ENCODE peak calls at places on chromosomes 5 and 9, in four cellular contexts. One of them, this sample, is unnamed.

GRCh38 chr9:8879284-8879683 is 1079.7 kb upstream of the DMAC1 start:
- DNase-seq in IMR-90: no peak
- DNase-seq in SK-N-SH: no peak
- DNase-seq in K562: no peak
- DNase-seq in this sample: no peak

GRCh38 chr5:141100243-141100805 is at the start of gene PCDHB3:
- DNase-seq in K562: peak
- DNase-seq in SK-N-SH: peak
- DNase-seq in IMR-90: peak
- DNase-seq in this sample: peak

GRCh38 chr9:105355810-105356209 is 92.0 kb upstream of the FSD1L start:
- DNase-seq in SK-N-SH: no peak
- DNase-seq in IMR-90: peak
- DNase-seq in K562: peak
- DNase-seq in this sample: peak

GRCh38 chr9:96554326-96554725 is 65.3 kb downstream of the CDC14B start:
- DNase-seq in IMR-90: peak
- DNase-seq in SK-N-SH: no peak
- DNase-seq in K562: no peak
- DNase-seq in this sample: no peak

GRCh38 chr5:58969253-58969652 is 386.4 kb downstream of the RAB3C start:
- DNase-seq in IMR-90: no peak
- DNase-seq in K562: no peak
- DNase-seq in SK-N-SH: no peak
- DNase-seq in this sample: no peak

GRCh38 chr9:4038182-4038723 is 261.6 kb downstream of the GLIS3 start:
- DNase-seq in SK-N-SH: no peak
- DNase-seq in K562: no peak
- DNase-seq in IMR-90: peak
- DNase-seq in this sample: no peak

GRCh38 chr5:178365501-178366440 is 133.2 kb upstream of the PHYKPL start:
- DNase-seq in K562: no peak
- DNase-seq in SK-N-SH: no peak
- DNase-seq in IMR-90: no peak
- DNase-seq in this sample: no peak

GRCh38 chr5:344668-345067 is 23.2 kb downstream of the AHRR start:
- DNase-seq in IMR-90: no peak
- DNase-seq in K562: no peak
- DNase-seq in SK-N-SH: no peak
- DNase-seq in this sample: no peak

GRCh38 chr9:22036866-22037626 is 27.9 kb upstream of the CDKN2B start:
- DNase-seq in SK-N-SH: no peak
- DNase-seq in IMR-90: peak
- DNase-seq in K562: no peak
- DNase-seq in this sample: no peak

GRCh38 chr5:177510567-177511053 is 984 bp upstream of the DOK3 start:
- DNase-seq in IMR-90: no peak
- DNase-seq in SK-N-SH: no peak
- DNase-seq in K562: no peak
- DNase-seq in this sample: no peak

GRCh38 chr9:86407022-86407421 is 52.8 kb upstream of the TUT7 start:
- DNase-seq in IMR-90: peak
- DNase-seq in K562: no peak
- DNase-seq in SK-N-SH: no peak
- DNase-seq in this sample: no peak

GRCh38 chr5:64789457-64789856 is 20.7 kb downstream of the CWC27 start:
- DNase-seq in K562: no peak
- DNase-seq in IMR-90: peak
- DNase-seq in SK-N-SH: no peak
- DNase-seq in this sample: no peak

GRCh38 chr9:20994486-20994885 is 37.0 kb downstream of the HACD4 start:
- DNase-seq in K562: no peak
- DNase-seq in IMR-90: no peak
- DNase-seq in SK-N-SH: no peak
- DNase-seq in this sample: no peak

GRCh38 chr9:34957492-34958410 is at the start of gene PHF24:
- DNase-seq in K562: peak
- DNase-seq in IMR-90: no peak
- DNase-seq in SK-N-SH: peak
- DNase-seq in this sample: no peak

GRCh38 chr5:56152437-56152836 is 80.7 kb downstream of the ANKRD55 start:
- DNase-seq in IMR-90: no peak
- DNase-seq in SK-N-SH: no peak
- DNase-seq in K562: no peak
- DNase-seq in this sample: no peak

GRCh38 chr9:14438232-14438966 is 124.5 kb upstream of the NFIB start:
- DNase-seq in K562: no peak
- DNase-seq in SK-N-SH: peak
- DNase-seq in IMR-90: peak
- DNase-seq in this sample: no peak

GRCh38 chr5:79774171-79774854 is 84.7 kb downstream of the CMYA5 start:
- DNase-seq in SK-N-SH: peak
- DNase-seq in K562: peak
- DNase-seq in IMR-90: peak
- DNase-seq in this sample: peak

GRCh38 chr9:137201205-137201868 is 796 bp upstream of the TPRN start:
- DNase-seq in SK-N-SH: no peak
- DNase-seq in K562: no peak
- DNase-seq in IMR-90: no peak
- DNase-seq in this sample: no peak

GRCh38 chr5:71893451-71893850 is 174.4 kb downstream of the CARTPT start:
- DNase-seq in SK-N-SH: no peak
- DNase-seq in K562: no peak
- DNase-seq in IMR-90: no peak
- DNase-seq in this sample: no peak

GRCh38 chr5:124725040-124725434 is 21.4 kb downstream of the ZNF608 start:
- DNase-seq in SK-N-SH: no peak
- DNase-seq in IMR-90: no peak
- DNase-seq in K562: peak
- DNase-seq in this sample: no peak

GRCh38 chr5:151139015-151139414 is 18.6 kb downstream of the ANXA6 start:
- DNase-seq in IMR-90: no peak
- DNase-seq in SK-N-SH: no peak
- DNase-seq in K562: no peak
- DNase-seq in this sample: no peak

GRCh38 chr5:38208782-38209378 is 49.5 kb upstream of the EGFLAM start:
- DNase-seq in IMR-90: peak
- DNase-seq in K562: peak
- DNase-seq in SK-N-SH: peak
- DNase-seq in this sample: peak

GRCh38 chr5:41182666-41183065 is 30.7 kb downstream of the C6 start:
- DNase-seq in K562: no peak
- DNase-seq in IMR-90: no peak
- DNase-seq in SK-N-SH: no peak
- DNase-seq in this sample: peak

GRCh38 chr9:93301291-93301811 is 117.4 kb downstream of the WNK2 start:
- DNase-seq in K562: no peak
- DNase-seq in IMR-90: no peak
- DNase-seq in SK-N-SH: peak
- DNase-seq in this sample: no peak

GRCh38 chr9:83027153-83027867 is 35.6 kb downstream of the RASEF start:
- DNase-seq in SK-N-SH: no peak
- DNase-seq in IMR-90: peak
- DNase-seq in K562: no peak
- DNase-seq in this sample: peak

GRCh38 chr5:121969660-121970295 is 8.0 kb downstream of the SRFBP1 start:
- DNase-seq in SK-N-SH: no peak
- DNase-seq in K562: no peak
- DNase-seq in IMR-90: peak
- DNase-seq in this sample: no peak

GRCh38 chr9:38298904-38299303 is 93.6 kb upstream of the ALDH1B1 start:
- DNase-seq in SK-N-SH: no peak
- DNase-seq in IMR-90: no peak
- DNase-seq in K562: no peak
- DNase-seq in this sample: no peak

GRCh38 chr9:89177021-89177400 is 1.6 kb downstream of the SHC3 start:
- DNase-seq in IMR-90: peak
- DNase-seq in K562: no peak
- DNase-seq in SK-N-SH: peak
- DNase-seq in this sample: no peak
- TF ChIP-seq SMC3 in IMR-90: no peak
- TF ChIP-seq SMC3 in K562: no peak
- TF ChIP-seq SMC3 in SK-N-SH: no peak
- TF ChIP-seq SMC3 in this sample: no peak

GRCh38 chr9:2605246-2605645 is 16.3 kb upstream of the VLDLR start:
- DNase-seq in SK-N-SH: no peak
- DNase-seq in K562: no peak
- DNase-seq in IMR-90: no peak
- DNase-seq in this sample: no peak

GRCh38 chr9:2608276-2608675 is 13.3 kb upstream of the VLDLR start:
- DNase-seq in SK-N-SH: no peak
- DNase-seq in IMR-90: no peak
- DNase-seq in K562: no peak
- DNase-seq in this sample: no peak

GRCh38 chr9:2613730-2614271 is 7.8 kb upstream of the VLDLR start:
- DNase-seq in SK-N-SH: no peak
- DNase-seq in IMR-90: no peak
- DNase-seq in K562: no peak
- DNase-seq in this sample: no peak

GRCh38 chr9:2615532-2615931 is 6.1 kb upstream of the VLDLR start:
- DNase-seq in K562: no peak
- DNase-seq in SK-N-SH: no peak
- DNase-seq in IMR-90: no peak
- DNase-seq in this sample: no peak

GRCh38 chr9:2610985-2611384 is 10.6 kb upstream of the VLDLR start:
- DNase-seq in SK-N-SH: no peak
- DNase-seq in K562: no peak
- DNase-seq in IMR-90: peak
- DNase-seq in this sample: no peak
- TF ChIP-seq RAD21 in SK-N-SH: no peak
- TF ChIP-seq RAD21 in K562: no peak
- TF ChIP-seq RAD21 in IMR-90: no peak
- TF ChIP-seq RAD21 in this sample: no peak

GRCh38 chr5:133756756-133757155 is 144.4 kb upstream of the FSTL4 start:
- DNase-seq in K562: no peak
- DNase-seq in IMR-90: no peak
- DNase-seq in SK-N-SH: no peak
- DNase-seq in this sample: no peak
- TF ChIP-seq SMC3 in K562: no peak
- TF ChIP-seq SMC3 in IMR-90: no peak
- TF ChIP-seq SMC3 in SK-N-SH: no peak
- TF ChIP-seq SMC3 in this sample: no peak

GRCh38 chr9:108445431-108446018 is 410.3 kb downstream of the ACTL7B start:
- DNase-seq in K562: no peak
- DNase-seq in SK-N-SH: no peak
- DNase-seq in IMR-90: no peak
- DNase-seq in this sample: no peak
- TF ChIP-seq RAD21 in K562: no peak
- TF ChIP-seq RAD21 in SK-N-SH: no peak
- TF ChIP-seq RAD21 in IMR-90: no peak
- TF ChIP-seq RAD21 in this sample: no peak